ENCODE peak calls at places on chromosomes 1 and 21, in five cellular contexts. F is mesothelial cell of epicardium; J is activated naive CD4-positive, alpha-beta T cell treated with anti-CD3 and anti-CD28 coated beads for 36 hours; S is HTR-8/SVneo; G is omental fat pad. Q is an unnamed sample.

GRCh38 chr21:38277501-38278111 is 20.8 kb downstream of the KCNJ15 start:
- DNase-seq in F (no peak), J (peak), S (peak), G (no peak), Q (no peak)

GRCh38 chr1:62875676-62876075 is 91.7 kb downstream of the ATG4C start:
- DNase-seq in F (no peak), J (no peak), S (no peak), G (no peak), Q (no peak)

GRCh38 chr21:29650561-29651022 is 289.2 kb downstream of the GRIK1 start:
- DNase-seq in F (no peak), J (no peak), S (no peak), G (no peak), Q (no peak)

GRCh38 chr1:207346562-207346912 is 25.1 kb downstream of the CD55 start:
- DNase-seq in F (no peak), J (no peak), S (no peak), G (no peak), Q (no peak)

GRCh38 chr1:54565113-54565501 is 17.1 kb downstream of the ACOT11 start:
- DNase-seq in F (no peak), J (no peak), S (no peak), G (no peak), Q (no peak)

GRCh38 chr1:173050865-173051264 is at the start of gene TNFSF18:
- DNase-seq in F (no peak), J (no peak), S (no peak), G (no peak), Q (no peak)

GRCh38 chr1:176193023-176193422 is 14.1 kb downstream of the COP1 start:
- DNase-seq in F (no peak), J (no peak), S (no peak), G (no peak), Q (no peak)

GRCh38 chr1:206998811-206999210 is 28.6 kb upstream of the FCAMR start:
- DNase-seq in F (no peak), J (no peak), S (no peak), G (no peak), Q (no peak)

GRCh38 chr21:44892536-44893277 is 19.2 kb upstream of the PTTG1IP start:
- DNase-seq in F (no peak), J (peak), S (peak), G (peak), Q (peak)

GRCh38 chr1:202247837-202248795 is 54.5 kb downstream of the LGR6 start:
- DNase-seq in F (no peak), J (no peak), S (no peak), G (no peak), Q (no peak)

GRCh38 chr1:98177751-98178150 is 256.9 kb upstream of the DPYD start:
- DNase-seq in F (no peak), J (no peak), S (no peak), G (no peak), Q (no peak)

GRCh38 chr1:100530901-100531487 is 6.9 kb upstream of the GPR88 start:
- DNase-seq in F (no peak), J (peak), S (no peak), G (no peak), Q (no peak)

GRCh38 chr21:42678618-42679295 is 25.3 kb downstream of the PDE9A start:
- DNase-seq in F (no peak), J (no peak), S (no peak), G (no peak), Q (no peak)

GRCh38 chr1:209266590-209267172 is 316.8 kb upstream of the CAMK1G start:
- DNase-seq in F (no peak), J (no peak), S (peak), G (no peak), Q (no peak)

GRCh38 chr1:30450818-30451233 is 272.6 kb downstream of the MATN1 start:
- DNase-seq in F (no peak), J (no peak), S (no peak), G (no peak), Q (peak)

GRCh38 chr1:84887261-84887934 is 5.6 kb downstream of the LPAR3 start:
- DNase-seq in F (no peak), J (no peak), S (no peak), G (no peak), Q (no peak)

GRCh38 chr1:99266731-99267130 is 2.4 kb downstream of the PLPPR4 start:
- DNase-seq in F (no peak), J (no peak), S (no peak), G (no peak), Q (no peak)

GRCh38 chr1:219323426-219323825 is 149.7 kb downstream of the LYPLAL1 start:
- DNase-seq in F (no peak), J (no peak), S (no peak), G (no peak), Q (no peak)

GRCh38 chr1:81149649-81150335 is 650.9 kb upstream of the ADGRL2 start:
- DNase-seq in F (no peak), J (no peak), S (no peak), G (no peak), Q (no peak)